ENCODE peak calls at places on chromosomes 3 and 15, in six cellular contexts. One of them, this sample, is unnamed.

GRCh38 chr15:33243869-33244268 is 49.4 kb upstream of the FMN1 start:
- DNase-seq in kidney glomerular epithelial cell: peak
- DNase-seq in stimulated activated CD4-positive, alpha-beta T cell treated with anti-CD3 and anti-CD28 coated beads, TNF-alpha, amount 100 ng/mL, for 24 hours: no peak
- DNase-seq in breast epithelium: no peak
- DNase-seq in A172: peak
- DNase-seq in T-cell: no peak
- DNase-seq in this sample: no peak

GRCh38 chr3:126811530-126811929 is 107.5 kb downstream of the CHCHD6 start:
- DNase-seq in breast epithelium: no peak
- DNase-seq in A172: peak
- DNase-seq in stimulated activated CD4-positive, alpha-beta T cell treated with anti-CD3 and anti-CD28 coated beads, TNF-alpha, amount 100 ng/mL, for 24 hours: no peak
- DNase-seq in kidney glomerular epithelial cell: no peak
- DNase-seq in T-cell: no peak
- DNase-seq in this sample: no peak

GRCh38 chr3:57029924-57030323 is 30.5 kb upstream of the SPATA12 start:
- DNase-seq in kidney glomerular epithelial cell: peak
- DNase-seq in T-cell: no peak
- DNase-seq in A172: no peak
- DNase-seq in breast epithelium: no peak
- DNase-seq in stimulated activated CD4-positive, alpha-beta T cell treated with anti-CD3 and anti-CD28 coated beads, TNF-alpha, amount 100 ng/mL, for 24 hours: no peak
- DNase-seq in this sample: no peak

GRCh38 chr3:141686477-141687280 is 51.4 kb upstream of the RNF7 start:
- DNase-seq in T-cell: no peak
- DNase-seq in breast epithelium: peak
- DNase-seq in A172: peak
- DNase-seq in kidney glomerular epithelial cell: no peak
- DNase-seq in stimulated activated CD4-positive, alpha-beta T cell treated with anti-CD3 and anti-CD28 coated beads, TNF-alpha, amount 100 ng/mL, for 24 hours: no peak
- DNase-seq in this sample: peak

GRCh38 chr3:188683032-188683491 is 488.7 kb upstream of the TPRG1 start:
- DNase-seq in kidney glomerular epithelial cell: peak
- DNase-seq in breast epithelium: no peak
- DNase-seq in A172: peak
- DNase-seq in T-cell: no peak
- DNase-seq in stimulated activated CD4-positive, alpha-beta T cell treated with anti-CD3 and anti-CD28 coated beads, TNF-alpha, amount 100 ng/mL, for 24 hours: peak
- DNase-seq in this sample: peak

GRCh38 chr3:184227481-184227935 is 1.9 kb upstream of the VWA5B2 start:
- DNase-seq in breast epithelium: no peak
- DNase-seq in T-cell: peak
- DNase-seq in stimulated activated CD4-positive, alpha-beta T cell treated with anti-CD3 and anti-CD28 coated beads, TNF-alpha, amount 100 ng/mL, for 24 hours: peak
- DNase-seq in kidney glomerular epithelial cell: peak
- DNase-seq in A172: peak
- DNase-seq in this sample: no peak

GRCh38 chr3:11514191-11514770 is 129.4 kb downstream of the VGLL4 start:
- DNase-seq in breast epithelium: no peak
- DNase-seq in stimulated activated CD4-positive, alpha-beta T cell treated with anti-CD3 and anti-CD28 coated beads, TNF-alpha, amount 100 ng/mL, for 24 hours: no peak
- DNase-seq in A172: peak
- DNase-seq in kidney glomerular epithelial cell: peak
- DNase-seq in T-cell: no peak
- DNase-seq in this sample: peak

GRCh38 chr15:43150171-43150929 is 17.0 kb downstream of the TMEM62 start:
- DNase-seq in kidney glomerular epithelial cell: peak
- DNase-seq in T-cell: no peak
- DNase-seq in A172: peak
- DNase-seq in breast epithelium: no peak
- DNase-seq in stimulated activated CD4-positive, alpha-beta T cell treated with anti-CD3 and anti-CD28 coated beads, TNF-alpha, amount 100 ng/mL, for 24 hours: no peak
- DNase-seq in this sample: no peak

GRCh38 chr3:51340989-51341636 is 44.0 kb upstream of the MANF start:
- DNase-seq in kidney glomerular epithelial cell: no peak
- DNase-seq in T-cell: no peak
- DNase-seq in stimulated activated CD4-positive, alpha-beta T cell treated with anti-CD3 and anti-CD28 coated beads, TNF-alpha, amount 100 ng/mL, for 24 hours: no peak
- DNase-seq in A172: no peak
- DNase-seq in breast epithelium: no peak
- DNase-seq in this sample: no peak

GRCh38 chr3:188067932-188068331 is 86.0 kb upstream of the LPP start:
- DNase-seq in breast epithelium: no peak
- DNase-seq in kidney glomerular epithelial cell: peak
- DNase-seq in T-cell: no peak
- DNase-seq in stimulated activated CD4-positive, alpha-beta T cell treated with anti-CD3 and anti-CD28 coated beads, TNF-alpha, amount 100 ng/mL, for 24 hours: no peak
- DNase-seq in A172: peak
- DNase-seq in this sample: no peak

GRCh38 chr15:39589193-39589814 is 8.4 kb downstream of the THBS1 start:
- DNase-seq in kidney glomerular epithelial cell: no peak
- DNase-seq in stimulated activated CD4-positive, alpha-beta T cell treated with anti-CD3 and anti-CD28 coated beads, TNF-alpha, amount 100 ng/mL, for 24 hours: no peak
- DNase-seq in T-cell: no peak
- DNase-seq in A172: no peak
- DNase-seq in breast epithelium: no peak
- DNase-seq in this sample: no peak

GRCh38 chr15:69713726-69714559 is 261.3 kb downstream of the RPLP1 start:
- DNase-seq in breast epithelium: no peak
- DNase-seq in kidney glomerular epithelial cell: no peak
- DNase-seq in A172: peak
- DNase-seq in stimulated activated CD4-positive, alpha-beta T cell treated with anti-CD3 and anti-CD28 coated beads, TNF-alpha, amount 100 ng/mL, for 24 hours: peak
- DNase-seq in T-cell: peak
- DNase-seq in this sample: no peak

GRCh38 chr3:121894191-121894990 is at the start of gene SLC15A2:
- DNase-seq in A172: no peak
- DNase-seq in breast epithelium: no peak
- DNase-seq in T-cell: no peak
- DNase-seq in kidney glomerular epithelial cell: no peak
- DNase-seq in stimulated activated CD4-positive, alpha-beta T cell treated with anti-CD3 and anti-CD28 coated beads, TNF-alpha, amount 100 ng/mL, for 24 hours: no peak
- DNase-seq in this sample: peak

GRCh38 chr15:47505712-47506542 is 211.4 kb upstream of the SEMA6D start:
- DNase-seq in breast epithelium: peak
- DNase-seq in T-cell: no peak
- DNase-seq in A172: no peak
- DNase-seq in kidney glomerular epithelial cell: no peak
- DNase-seq in stimulated activated CD4-positive, alpha-beta T cell treated with anti-CD3 and anti-CD28 coated beads, TNF-alpha, amount 100 ng/mL, for 24 hours: no peak
- DNase-seq in this sample: no peak

GRCh38 chr3:195247863-195248189 is 23.1 kb downstream of the XXYLT1 start:
- DNase-seq in breast epithelium: no peak
- DNase-seq in kidney glomerular epithelial cell: no peak
- DNase-seq in T-cell: no peak
- DNase-seq in A172: no peak
- DNase-seq in stimulated activated CD4-positive, alpha-beta T cell treated with anti-CD3 and anti-CD28 coated beads, TNF-alpha, amount 100 ng/mL, for 24 hours: no peak
- DNase-seq in this sample: peak

GRCh38 chr3:159947220-159947619 is 41.4 kb upstream of the IL12A start:
- DNase-seq in A172: peak
- DNase-seq in breast epithelium: no peak
- DNase-seq in T-cell: no peak
- DNase-seq in kidney glomerular epithelial cell: peak
- DNase-seq in stimulated activated CD4-positive, alpha-beta T cell treated with anti-CD3 and anti-CD28 coated beads, TNF-alpha, amount 100 ng/mL, for 24 hours: no peak
- DNase-seq in this sample: no peak

GRCh38 chr3:23873941-23874340 is 42.8 kb downstream of the NKIRAS1 start:
- DNase-seq in A172: no peak
- DNase-seq in kidney glomerular epithelial cell: no peak
- DNase-seq in stimulated activated CD4-positive, alpha-beta T cell treated with anti-CD3 and anti-CD28 coated beads, TNF-alpha, amount 100 ng/mL, for 24 hours: no peak
- DNase-seq in breast epithelium: no peak
- DNase-seq in T-cell: no peak
- DNase-seq in this sample: no peak

GRCh38 chr3:88141458-88142083 is 8.2 kb upstream of the C3orf38 start:
- DNase-seq in breast epithelium: no peak
- DNase-seq in kidney glomerular epithelial cell: no peak
- DNase-seq in T-cell: no peak
- DNase-seq in A172: peak
- DNase-seq in stimulated activated CD4-positive, alpha-beta T cell treated with anti-CD3 and anti-CD28 coated beads, TNF-alpha, amount 100 ng/mL, for 24 hours: no peak
- DNase-seq in this sample: no peak

GRCh38 chr3:169227911-169228310 is 435.6 kb downstream of the MECOM start:
- DNase-seq in A172: no peak
- DNase-seq in kidney glomerular epithelial cell: no peak
- DNase-seq in T-cell: no peak
- DNase-seq in breast epithelium: no peak
- DNase-seq in stimulated activated CD4-positive, alpha-beta T cell treated with anti-CD3 and anti-CD28 coated beads, TNF-alpha, amount 100 ng/mL, for 24 hours: no peak
- DNase-seq in this sample: no peak

GRCh38 chr15:48581221-48581620 is 64.3 kb downstream of the FBN1 start:
- DNase-seq in kidney glomerular epithelial cell: no peak
- DNase-seq in stimulated activated CD4-positive, alpha-beta T cell treated with anti-CD3 and anti-CD28 coated beads, TNF-alpha, amount 100 ng/mL, for 24 hours: no peak
- DNase-seq in A172: no peak
- DNase-seq in breast epithelium: no peak
- DNase-seq in T-cell: no peak
- DNase-seq in this sample: no peak

GRCh38 chr3:162769559-162769958 is 1273.0 kb downstream of the OTOL1 start:
- DNase-seq in A172: peak
- DNase-seq in kidney glomerular epithelial cell: no peak
- DNase-seq in stimulated activated CD4-positive, alpha-beta T cell treated with anti-CD3 and anti-CD28 coated beads, TNF-alpha, amount 100 ng/mL, for 24 hours: no peak
- DNase-seq in breast epithelium: no peak
- DNase-seq in T-cell: no peak
- DNase-seq in this sample: no peak

GRCh38 chr3:31095254-31095653 is 200.8 kb upstream of the GADL1 start:
- DNase-seq in kidney glomerular epithelial cell: no peak
- DNase-seq in T-cell: no peak
- DNase-seq in A172: no peak
- DNase-seq in breast epithelium: no peak
- DNase-seq in stimulated activated CD4-positive, alpha-beta T cell treated with anti-CD3 and anti-CD28 coated beads, TNF-alpha, amount 100 ng/mL, for 24 hours: no peak
- DNase-seq in this sample: no peak

GRCh38 chr15:89186798-89187197 is 34.6 kb downstream of the RLBP1 start:
- DNase-seq in breast epithelium: no peak
- DNase-seq in stimulated activated CD4-positive, alpha-beta T cell treated with anti-CD3 and anti-CD28 coated beads, TNF-alpha, amount 100 ng/mL, for 24 hours: no peak
- DNase-seq in A172: no peak
- DNase-seq in kidney glomerular epithelial cell: no peak
- DNase-seq in T-cell: no peak
- DNase-seq in this sample: no peak

GRCh38 chr3:127739347-127740135 is 66.8 kb downstream of the ABTB1 start:
- DNase-seq in stimulated activated CD4-positive, alpha-beta T cell treated with anti-CD3 and anti-CD28 coated beads, TNF-alpha, amount 100 ng/mL, for 24 hours: no peak
- DNase-seq in kidney glomerular epithelial cell: no peak
- DNase-seq in A172: no peak
- DNase-seq in breast epithelium: no peak
- DNase-seq in T-cell: no peak
- DNase-seq in this sample: no peak

GRCh38 chr3:193852901-193853300 is 259.9 kb downstream of the OPA1 start:
- DNase-seq in stimulated activated CD4-positive, alpha-beta T cell treated with anti-CD3 and anti-CD28 coated beads, TNF-alpha, amount 100 ng/mL, for 24 hours: no peak
- DNase-seq in kidney glomerular epithelial cell: no peak
- DNase-seq in A172: peak
- DNase-seq in T-cell: no peak
- DNase-seq in breast epithelium: no peak
- DNase-seq in this sample: no peak

GRCh38 chr3:195555110-195555509 is 12.0 kb upstream of the PPP1R2 start:
- DNase-seq in kidney glomerular epithelial cell: no peak
- DNase-seq in A172: no peak
- DNase-seq in breast epithelium: no peak
- DNase-seq in stimulated activated CD4-positive, alpha-beta T cell treated with anti-CD3 and anti-CD28 coated beads, TNF-alpha, amount 100 ng/mL, for 24 hours: no peak
- DNase-seq in T-cell: no peak
- DNase-seq in this sample: no peak

GRCh38 chr15:60840306-60840702 is 361.4 kb upstream of the ICE2 start:
- DNase-seq in T-cell: no peak
- DNase-seq in stimulated activated CD4-positive, alpha-beta T cell treated with anti-CD3 and anti-CD28 coated beads, TNF-alpha, amount 100 ng/mL, for 24 hours: no peak
- DNase-seq in A172: peak
- DNase-seq in kidney glomerular epithelial cell: no peak
- DNase-seq in breast epithelium: no peak
- DNase-seq in this sample: no peak

GRCh38 chr15:73924258-73924921 is 1.9 kb upstream of the LOXL1 start:
- DNase-seq in T-cell: no peak
- DNase-seq in kidney glomerular epithelial cell: peak
- DNase-seq in stimulated activated CD4-positive, alpha-beta T cell treated with anti-CD3 and anti-CD28 coated beads, TNF-alpha, amount 100 ng/mL, for 24 hours: peak
- DNase-seq in breast epithelium: no peak
- DNase-seq in A172: peak
- DNase-seq in this sample: peak

GRCh38 chr3:184737641-184738518 is 26.0 kb upstream of the MAGEF1 start:
- DNase-seq in T-cell: no peak
- DNase-seq in stimulated activated CD4-positive, alpha-beta T cell treated with anti-CD3 and anti-CD28 coated beads, TNF-alpha, amount 100 ng/mL, for 24 hours: no peak
- DNase-seq in breast epithelium: peak
- DNase-seq in kidney glomerular epithelial cell: no peak
- DNase-seq in A172: peak
- DNase-seq in this sample: no peak

GRCh38 chr15:52143862-52144261 is 31.3 kb upstream of the BCL2L10 start:
- DNase-seq in breast epithelium: no peak
- DNase-seq in kidney glomerular epithelial cell: peak
- DNase-seq in T-cell: no peak
- DNase-seq in stimulated activated CD4-positive, alpha-beta T cell treated with anti-CD3 and anti-CD28 coated beads, TNF-alpha, amount 100 ng/mL, for 24 hours: no peak
- DNase-seq in A172: peak
- DNase-seq in this sample: no peak

GRCh38 chr15:73317651-73318462 is 50.9 kb downstream of the HCN4 start:
- DNase-seq in breast epithelium: no peak
- DNase-seq in kidney glomerular epithelial cell: no peak
- DNase-seq in T-cell: no peak
- DNase-seq in stimulated activated CD4-positive, alpha-beta T cell treated with anti-CD3 and anti-CD28 coated beads, TNF-alpha, amount 100 ng/mL, for 24 hours: no peak
- DNase-seq in A172: peak
- DNase-seq in this sample: no peak

GRCh38 chr15:89649013-89649625 is 6.1 kb downstream of the KIF7 start:
- DNase-seq in breast epithelium: no peak
- DNase-seq in stimulated activated CD4-positive, alpha-beta T cell treated with anti-CD3 and anti-CD28 coated beads, TNF-alpha, amount 100 ng/mL, for 24 hours: no peak
- DNase-seq in T-cell: no peak
- DNase-seq in kidney glomerular epithelial cell: no peak
- DNase-seq in A172: no peak
- DNase-seq in this sample: peak

GRCh38 chr3:115713247-115713646 is 89.9 kb downstream of the GAP43 start:
- DNase-seq in A172: no peak
- DNase-seq in kidney glomerular epithelial cell: no peak
- DNase-seq in breast epithelium: no peak
- DNase-seq in T-cell: no peak
- DNase-seq in stimulated activated CD4-positive, alpha-beta T cell treated with anti-CD3 and anti-CD28 coated beads, TNF-alpha, amount 100 ng/mL, for 24 hours: no peak
- DNase-seq in this sample: no peak

This sample was measured in tibial artery.